ENCODE peak calls at places on chromosomes 1 and 21, in seven cellular contexts. H is upper lobe of left lung, Y is ovary, K is thoracic aorta, N is H1, P is SK-N-MC, Q is body of pancreas. C is an unnamed sample.

GRCh38 chr1:62991152-62991551 is 207.2 kb downstream of the ATG4C start:
- DNase-seq in H (no peak), Y (no peak), K (no peak), N (no peak), P (no peak), Q (no peak), C (no peak)

GRCh38 chr21:16037386-16037785 is 307.6 kb downstream of the USP25 start:
- DNase-seq in H (no peak), Y (no peak), K (no peak), N (no peak), P (no peak), Q (no peak), C (no peak)

GRCh38 chr1:104991702-104992101 is 1242.0 kb downstream of the AMY1C start:
- DNase-seq in H (no peak), Y (no peak), K (no peak), N (no peak), P (peak; percentile 53), Q (no peak), C (no peak)

GRCh38 chr1:208577381-208577905 is 333.3 kb upstream of the PLXNA2 start:
- DNase-seq in H (no peak), Y (no peak), K (no peak), N (no peak), P (no peak), Q (no peak), C (no peak)

GRCh38 chr1:32208891-32209309 is at the start of gene DCDC2B:
- DNase-seq in H (peak; percentile 56), Y (no peak), K (no peak), N (no peak), P (no peak), Q (peak; percentile 85), C (peak; percentile 98)

GRCh38 chr21:15768045-15768601 is 38.3 kb downstream of the USP25 start:
- DNase-seq in H (no peak), Y (no peak), K (no peak), N (no peak), P (no peak), Q (no peak), C (peak; percentile 73)

GRCh38 chr21:45525153-45525909 is 16.9 kb downstream of the SLC19A1 start:
- DNase-seq in H (peak; percentile 66), Y (peak; percentile 79), K (no peak), N (no peak), P (no peak), Q (peak; percentile 50), C (peak; percentile 85)

GRCh38 chr1:167002354-167002753 is 13.3 kb downstream of the MAEL start:
- DNase-seq in H (no peak), Y (no peak), K (no peak), N (no peak), P (no peak), Q (no peak), C (no peak)

GRCh38 chr1:78840447-78841251 is 165.9 kb downstream of the ADGRL4 start:
- DNase-seq in H (no peak), Y (no peak), K (no peak), N (no peak), P (no peak), Q (no peak), C (no peak)

GRCh38 chr21:36422279-36423098 is 37.3 kb downstream of the CHAF1B start:
- DNase-seq in H (peak; percentile 56), Y (peak; percentile 42), K (no peak), N (peak; percentile 58), P (peak; percentile 22), Q (peak; percentile 52), C (peak; percentile 43)

GRCh38 chr1:153192697-153193096 is 10.5 kb upstream of the LELP1 start:
- DNase-seq in H (no peak), Y (no peak), K (no peak), N (no peak), P (no peak), Q (peak; percentile 36), C (peak; percentile 2)

GRCh38 chr21:31447477-31447876 is 103.4 kb upstream of the TIAM1 start:
- DNase-seq in H (no peak), Y (no peak), K (no peak), N (no peak), P (no peak), Q (no peak), C (no peak)

GRCh38 chr1:5658340-5659316 is 333.6 kb downstream of the NPHP4 start:
- DNase-seq in H (no peak), Y (no peak), K (no peak), N (no peak), P (no peak), Q (no peak), C (peak; percentile 24)

GRCh38 chr1:116123837-116124533 is 12.8 kb downstream of the MAB21L3 start:
- DNase-seq in H (no peak), Y (no peak), K (no peak), N (no peak), P (no peak), Q (no peak), C (no peak)

GRCh38 chr1:25912076-25912831 is 6.0 kb upstream of the STMN1 start:
- DNase-seq in H (no peak), Y (no peak), K (no peak), N (no peak), P (no peak), Q (no peak), C (no peak)

GRCh38 chr1:209513226-209513625 is 70.3 kb upstream of the CAMK1G start:
- DNase-seq in H (no peak), Y (no peak), K (no peak), N (no peak), P (peak; percentile 30), Q (no peak), C (peak; percentile 26)

GRCh38 chr1:18922319-18922726 is 20.0 kb upstream of the ALDH4A1 start:
- DNase-seq in H (peak; percentile 86), Y (peak; percentile 90), K (peak; percentile 65), N (no peak), P (no peak), Q (peak; percentile 60), C (no peak)

GRCh38 chr1:206709772-206710456 is 25.2 kb downstream of the MAPKAPK2 start:
- DNase-seq in H (no peak), Y (no peak), K (no peak), N (no peak), P (no peak), Q (no peak), C (no peak)

GRCh38 chr1:172628416-172628815 is 30.5 kb upstream of the FASLG start:
- DNase-seq in H (no peak), Y (no peak), K (no peak), N (no peak), P (no peak), Q (no peak), C (no peak)

DNA sequence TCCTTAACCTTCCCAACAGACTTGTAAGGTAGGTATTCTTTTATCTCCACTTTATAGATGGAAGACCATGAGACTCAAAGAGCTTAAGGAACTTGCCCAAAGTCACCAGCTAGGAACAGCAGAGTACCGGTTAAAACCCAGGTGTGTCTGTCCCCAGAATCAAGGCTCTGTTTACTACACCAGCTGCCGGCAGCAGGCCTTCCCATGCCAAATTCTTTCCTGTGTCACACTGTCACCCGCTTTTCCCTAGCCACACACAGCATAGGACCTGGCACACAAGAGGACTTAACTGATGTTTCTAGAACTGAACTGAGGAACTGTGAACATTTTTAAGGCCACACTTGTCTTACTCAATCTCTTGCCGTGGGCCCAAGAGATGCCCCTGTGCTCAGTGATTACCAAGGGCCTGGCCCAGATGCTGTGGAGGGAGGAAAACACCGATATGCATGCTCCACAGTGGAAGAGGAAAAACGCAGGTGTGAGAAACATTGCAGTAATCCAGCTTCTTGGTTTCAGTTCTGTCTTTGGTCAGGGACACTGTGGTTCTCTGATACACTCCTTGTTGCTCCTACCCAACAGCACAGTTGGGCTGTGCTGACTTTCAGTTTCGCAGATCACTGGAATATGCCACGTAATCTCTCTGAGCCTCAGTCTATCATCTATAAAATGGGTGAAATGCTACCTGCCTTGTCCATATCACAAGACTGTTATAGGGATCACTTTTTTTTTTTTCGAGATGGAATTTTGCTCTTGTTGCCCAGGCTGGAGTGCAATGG is 13.9 kb upstream of the LY9 start:
- DNase-seq in H (no peak), Y (no peak), K (no peak), N (no peak), P (no peak), Q (peak; percentile 45), C (peak; percentile 67)
- H3K27ac ChIP-seq in H (peak overlapping the region; percentile 47), Y (no peak overlapping the region), K (no peak overlapping the region), N (no peak overlapping the region), P (no peak overlapping the region), Q (peak overlapping the region; percentile 61), C (peak overlapping the region; percentile 86)

DNA sequence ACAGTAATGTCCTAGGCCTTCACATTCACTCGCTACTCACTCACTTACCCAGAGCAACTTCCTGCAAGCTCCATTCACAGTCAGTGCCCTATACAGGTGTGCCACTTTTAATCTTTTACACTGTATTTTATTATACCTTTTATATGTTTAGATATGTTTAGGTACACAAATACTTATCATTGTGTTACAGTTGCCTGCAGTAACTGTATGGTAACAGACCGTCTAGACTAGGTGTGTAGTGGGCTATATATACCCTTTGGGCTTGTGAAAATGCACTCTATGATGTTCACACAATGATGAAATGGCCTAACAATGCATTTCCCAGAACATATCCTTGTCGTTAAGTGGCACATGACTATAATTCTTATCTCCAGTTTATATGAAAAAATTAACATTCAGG is 204.5 kb upstream of the HMCN1 start:
- DNase-seq in H (no peak), Y (no peak), K (no peak), N (no peak), P (no peak), Q (no peak), C (peak; percentile 49)
- H3K4me3 ChIP-seq in H (no peak overlapping the region), Y (no peak overlapping the region), K (no peak overlapping the region), N (no peak overlapping the region), P (no peak overlapping the region), Q (no peak overlapping the region), C (no peak overlapping the region)

GRCh38 chr1:239222999-239223398 is 163.4 kb upstream of the CHRM3 start:
- DNase-seq in H (no peak), Y (no peak), K (no peak), N (no peak), P (no peak), Q (no peak), C (no peak)

GRCh38 chr1:239218296-239218695 is 168.1 kb upstream of the CHRM3 start:
- DNase-seq in H (no peak), Y (no peak), K (no peak), N (no peak), P (no peak), Q (no peak), C (no peak)

GRCh38 chr1:239224100-239224499 is 162.3 kb upstream of the CHRM3 start:
- DNase-seq in H (no peak), Y (no peak), K (no peak), N (no peak), P (no peak), Q (no peak), C (no peak)

GRCh38 chr1:239221656-239222055 is 164.7 kb upstream of the CHRM3 start:
- DNase-seq in H (no peak), Y (no peak), K (no peak), N (no peak), P (no peak), Q (no peak), C (no peak)

DNA sequence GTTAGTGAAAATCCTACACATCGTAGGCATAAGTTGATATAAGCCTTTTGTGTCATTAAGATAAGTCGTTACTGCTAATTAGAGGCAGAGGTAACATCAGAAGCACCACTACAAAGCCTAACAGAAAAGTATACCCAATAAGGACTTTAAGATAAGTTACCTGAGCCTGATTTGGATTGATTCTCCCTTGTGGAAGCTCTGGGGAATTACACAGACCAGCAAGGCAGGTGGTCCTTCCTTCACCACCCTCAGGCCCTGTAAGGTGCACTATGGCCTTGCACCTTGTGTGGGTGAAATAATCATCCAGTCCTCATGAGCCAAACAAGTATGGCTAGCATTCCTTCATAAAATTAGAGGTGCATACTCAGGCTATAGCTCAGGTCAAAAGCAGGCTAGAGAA is 166.7 kb upstream of the CHRM3 start:
- DNase-seq in H (no peak), Y (no peak), K (no peak), N (no peak), P (no peak), Q (no peak), C (no peak)
- H3K9me3 ChIP-seq in H (no peaks in the 10 kb centered on the region), Y (no peaks in the 10 kb centered on the region), K (no peaks in the 10 kb centered on the region), N (peaks cover 2% of the 10 kb centered on the region), P (no peaks in the 10 kb centered on the region), Q (no peaks in the 10 kb centered on the region), C (no peaks in the 10 kb centered on the region)

GRCh38 chr1:27934818-27935549 is at the start of gene SMPDL3B:
- DNase-seq in H (peak; percentile 92), Y (no peak), K (no peak), N (peak; percentile 88), P (no peak), Q (peak; percentile 67), C (peak; percentile 91)
- H3K27ac ChIP-seq in H (peak within 1 kb of the TSS; percentile 48), Y (no peak within 1 kb of the TSS), K (no peak within 1 kb of the TSS), N (peak within 1 kb of the TSS; percentile 51), P (no peak within 1 kb of the TSS), Q (peak within 1 kb of the TSS; percentile 45), C (peak within 1 kb of the TSS; percentile 69)

C was measured in small intestine.